ENCODE peak calls at places on chromosomes 13 and 19, in four cellular contexts. T, E, L and Q are unnamed samples.

GRCh38 chr13:75415720-75416119 is 66.2 kb downstream of the TBC1D4 start:
- DNase-seq in T (peak; percentile 82), L (no peak), E (peak; percentile 90), Q (peak; percentile 80)

GRCh38 chr13:110306960-110307696 is at the start of the genes COL4A1 and COL4A2:
- DNase-seq in T (peak; percentile 91), L (peak; percentile 65), E (no peak), Q (peak; percentile 27)

GRCh38 chr19:50490991-50491472 is 14.4 kb upstream of the GARIN5A start:
- DNase-seq in L (peak; percentile 32), E (no peak), T (no peak), Q (no peak)

GRCh38 chr13:44300895-44301638 is 72.6 kb upstream of the SERP2 start:
- DNase-seq in T (peak; percentile 83), E (peak; percentile 99), L (no peak), Q (peak; percentile 95)

GRCh38 chr13:99916366-99917103 is 55.0 kb downstream of the ZIC5 start:
- DNase-seq in L (no peak), E (peak; percentile 68), T (peak; percentile 80), Q (peak; percentile 68)

GRCh38 chr13:94860981-94861407 is 148.6 kb upstream of the SOX21 start:
- DNase-seq in E (peak; percentile 31), T (peak; percentile 22), L (no peak), Q (peak; percentile 26)

GRCh38 chr19:40312533-40312932 is 27.4 kb upstream of the AKT2 start:
- DNase-seq in E (no peak), L (no peak), T (no peak), Q (no peak)

GRCh38 chr13:46492946-46493345 is 60.0 kb upstream of the LRCH1 start:
- DNase-seq in L (no peak), T (peak; percentile 74), E (peak; percentile 50), Q (peak; percentile 30)

GRCh38 chr19:19474950-19475781 is 40.2 kb downstream of the TSSK6 start:
- DNase-seq in L (no peak), E (no peak), T (no peak), Q (no peak)

GRCh38 chr13:65926750-65927171 is 1303.4 kb downstream of the PCDH9 start:
- DNase-seq in E (peak; percentile 40), T (peak; percentile 39), L (no peak), Q (no peak)